ENCODE peak calls at places on chromosome 13, in six cellular contexts. Q, L, J, O, H and E are unnamed samples.

GRCh38 chr13:69793803-69794453 is 313.7 kb upstream of the ATXN8OS start:
- DNase-seq in L (no peak), O (no peak), Q (no peak), J (no peak), H (no peak), E (no peak)

GRCh38 chr13:59690857-59691500 is 472.7 kb downstream of the DIAPH3 start:
- DNase-seq in H (no peak), Q (no peak), L (peak; percentile 6), O (no peak), J (no peak), E (peak; percentile 83)

GRCh38 chr13:20301391-20302071 is 69.4 kb upstream of the GJB6 start:
- DNase-seq in J (peak; percentile 86), O (no peak), Q (peak; percentile 4), H (no peak), L (no peak), E (no peak)

GRCh38 chr13:65112123-65113075 is 2117.7 kb downstream of the PCDH9 start:
- DNase-seq in L (peak; percentile 64), Q (no peak), O (no peak), H (peak; percentile 6), J (no peak), E (no peak)

GRCh38 chr13:26075498-26075897 is 23.7 kb upstream of the SHISA2 start:
- DNase-seq in O (no peak), J (peak; percentile 27), L (no peak), Q (no peak), H (no peak), E (no peak)

GRCh38 chr13:70405266-70405665 is 297.0 kb upstream of the KLHL1 start:
- DNase-seq in Q (no peak), O (no peak), H (no peak), L (no peak), J (no peak), E (no peak)

GRCh38 chr13:102945324-102945815 is 99.5 kb downstream of the ERCC5 start:
- DNase-seq in J (no peak), L (no peak), O (no peak), Q (no peak), H (no peak), E (no peak)

GRCh38 chr13:41909524-41909923 is 51.4 kb downstream of the VWA8 start:
- DNase-seq in Q (no peak), O (no peak), H (no peak), J (no peak), L (no peak), E (no peak)

GRCh38 chr13:19862511-19863313 is 737 bp downstream of the ZMYM5 start:
- DNase-seq in Q (peak; percentile 69), H (no peak), J (peak; percentile 77), L (peak; percentile 17), O (peak; percentile 59), E (peak; percentile 38)

GRCh38 chr13:113367771-113368170 is 3.8 kb upstream of the GRTP1 start:
- DNase-seq in Q (no peak), L (no peak), H (no peak), J (no peak), O (no peak), E (no peak)

GRCh38 chr13:58893396-58893795 is 1261.9 kb downstream of the PCDH17 start:
- DNase-seq in H (no peak), L (no peak), O (no peak), Q (no peak), J (no peak), E (no peak)

GRCh38 chr13:35646061-35646774 is 169.7 kb upstream of the MAB21L1 start:
- DNase-seq in J (peak; percentile 74), H (no peak), Q (no peak), L (no peak), O (no peak), E (no peak)

GRCh38 chr13:20689291-20689690 is 14.2 kb upstream of the IL17D start:
- DNase-seq in H (no peak), Q (no peak), O (no peak), J (no peak), L (no peak), E (no peak)

GRCh38 chr13:113187263-113187669 is 21.2 kb downstream of the PCID2 start:
- DNase-seq in J (peak; percentile 46), L (peak; percentile 99), H (peak; percentile 97), Q (peak; percentile 76), O (peak; percentile 83), E (peak; percentile 97)

GRCh38 chr13:44373601-44374347 is at the start of gene SERP2:
- DNase-seq in L (peak; percentile 11), J (peak; percentile 85), H (no peak), O (no peak), Q (peak; percentile 38), E (no peak)

GRCh38 chr13:35850569-35850968 is 280.6 kb downstream of the DCLK1 start:
- DNase-seq in Q (no peak), L (no peak), H (no peak), O (no peak), J (no peak), E (no peak)

GRCh38 chr13:109694972-109695371 is 91.4 kb downstream of the IRS2 start:
- DNase-seq in O (no peak), Q (no peak), L (no peak), H (no peak), J (no peak), E (no peak)

GRCh38 chr13:85632526-85633215 is 166.5 kb downstream of the SLITRK6 start:
- DNase-seq in O (no peak), J (no peak), Q (no peak), H (no peak), L (no peak), E (no peak)

GRCh38 chr13:44921931-44922758 is 67.1 kb downstream of the NUFIP1 start:
- DNase-seq in O (no peak), Q (no peak), L (peak; percentile 93), J (no peak), H (peak; percentile 71), E (peak; percentile 94)

GRCh38 chr13:33110713-33111413 is 94.6 kb downstream of the KL start:
- DNase-seq in O (peak; percentile 59), L (peak; percentile 87), H (no peak), Q (no peak), J (no peak), E (no peak)

GRCh38 chr13:96279904-96280303 is 190.0 kb downstream of the HS6ST3 start:
- DNase-seq in J (no peak), O (no peak), Q (no peak), H (no peak), L (no peak), E (no peak)

GRCh38 chr13:46593403-46593802 is 40.4 kb downstream of the LRCH1 start:
- DNase-seq in Q (peak; percentile 84), J (no peak), H (no peak), O (no peak), L (no peak), E (no peak)

GRCh38 chr13:103510007-103510406 is 443.8 kb upstream of the SLC10A2 start:
- DNase-seq in L (no peak), H (no peak), Q (peak; percentile 2), O (no peak), J (no peak), E (no peak)

GRCh38 chr13:33610471-33611015 is 207.4 kb upstream of the RFC3 start:
- DNase-seq in O (peak; percentile 57), Q (peak; percentile 73), H (peak; percentile 61), J (peak; percentile 79), L (no peak), E (peak; percentile 17)

GRCh38 chr13:74324338-74324737 is 190.1 kb upstream of the KLF12 start:
- DNase-seq in Q (no peak), J (no peak), L (no peak), O (no peak), H (no peak), E (no peak)

GRCh38 chr13:73177911-73178565 is 119.2 kb downstream of the KLF5 start:
- DNase-seq in O (no peak), H (no peak), Q (no peak), J (no peak), L (no peak), E (no peak)

GRCh38 chr13:39961036-39961435 is 305.6 kb downstream of the COG6 start:
- DNase-seq in Q (no peak), J (no peak), O (no peak), H (no peak), L (no peak), E (no peak)

GRCh38 chr13:44651209-44651608 is 75.1 kb upstream of the TSC22D1 start:
- DNase-seq in H (no peak), J (no peak), L (no peak), O (no peak), Q (no peak), E (no peak)

GRCh38 chr13:34012354-34012753 is 194.4 kb downstream of the RFC3 start:
- DNase-seq in J (no peak), H (no peak), Q (no peak), L (no peak), O (no peak), E (no peak)

GRCh38 chr13:22114630-22115311 is 443.9 kb downstream of the FGF9 start:
- DNase-seq in J (no peak), L (peak; percentile 17), H (no peak), O (no peak), Q (peak; percentile 51), E (peak; percentile 27)

GRCh38 chr13:99327133-99327532 is 19.9 kb upstream of the GPR183 start:
- DNase-seq in L (no peak), H (no peak), J (no peak), Q (no peak), O (no peak), E (no peak)

GRCh38 chr13:76189882-76190519 is 553.9 kb downstream of the LMO7 start:
- DNase-seq in H (no peak), J (no peak), Q (no peak), L (no peak), O (no peak), E (no peak)

GRCh38 chr13:92657565-92657964 is 569.0 kb upstream of the GPC6 start:
- DNase-seq in H (no peak), J (no peak), Q (no peak), L (no peak), O (no peak), E (no peak)

GRCh38 chr13:102466836-102467235 is 65.0 kb upstream of the FGF14 start:
- DNase-seq in L (no peak), J (no peak), H (no peak), O (no peak), Q (no peak), E (no peak)

GRCh38 chr13:95865080-95865597 is 188.1 kb downstream of the UGGT2 start:
- DNase-seq in O (no peak), Q (no peak), H (no peak), J (no peak), L (no peak), E (peak; percentile 65)